ENCODE peak calls at places on chromosomes 12 and 14, in four cellular contexts. H is activated T-cell treated with anti-CD3 and anti-CD28 coated beads for 48 hours, K is NCI-H2081 treated with DMSO at 0.1 percent for 48 hours, E is NCI-H1694 treated with DMSO at 0.1 percent for 48 hours. Q is an unnamed sample.

GRCh38 chr12:126487581-126487980 is 1422.3 kb downstream of the AACS start:
- DNase-seq in H (no peak), E (no peak), K (no peak), Q (no peak)

GRCh38 chr14:94008234-94008633 is 11.1 kb downstream of the CCDC197 start:
- DNase-seq in E (no peak), K (no peak), H (no peak), Q (no peak)

GRCh38 chr14:33118653-33119052 is 180.0 kb downstream of the NPAS3 start:
- DNase-seq in K (peak), H (no peak), E (peak), Q (peak)

GRCh38 chr12:1360812-1361211 is 233.6 kb downstream of the FBXL14 start:
- DNase-seq in K (no peak), H (no peak), E (no peak), Q (no peak)

GRCh38 chr14:104844306-104845032 is 20.6 kb upstream of the CEP170B start:
- DNase-seq in H (no peak), E (no peak), K (no peak), Q (no peak)

GRCh38 chr14:20697273-20698017 is 8.9 kb downstream of the ANG start:
- DNase-seq in K (no peak), E (peak), H (peak), Q (peak)

GRCh38 chr12:24479131-24479530 is 469.8 kb downstream of the BCAT1 start:
- DNase-seq in E (no peak), H (no peak), K (no peak), Q (no peak)

GRCh38 chr14:70789961-70790360 is 19.4 kb downstream of the MAP3K9 start:
- DNase-seq in K (no peak), H (no peak), E (no peak), Q (peak)

GRCh38 chr14:59061292-59061691 is 127.2 kb upstream of the DAAM1 start:
- DNase-seq in E (no peak), H (no peak), K (no peak), Q (no peak)

GRCh38 chr14:73743431-73743931 is 29.3 kb upstream of the PNMA1 start:
- DNase-seq in K (no peak), H (peak), E (no peak), Q (no peak)

GRCh38 chr12:53720946-53721345 is 6.3 kb downstream of the CALCOCO1 start:
- DNase-seq in K (no peak), E (no peak), H (no peak), Q (no peak)

GRCh38 chr12:42609605-42610004 is 20.1 kb upstream of the PRICKLE1 start:
- DNase-seq in H (no peak), K (no peak), E (no peak), Q (no peak)

GRCh38 chr14:89331398-89331797 is 85.6 kb downstream of the FOXN3 start:
- DNase-seq in K (no peak), E (no peak), H (no peak), Q (no peak)

GRCh38 chr14:57725399-57726077 is 140.4 kb downstream of the SLC35F4 start:
- DNase-seq in K (no peak), H (no peak), E (no peak), Q (no peak)

GRCh38 chr12:21471294-21471693 is 30.1 kb downstream of the RECQL start:
- DNase-seq in K (no peak), E (no peak), H (no peak), Q (no peak)

GRCh38 chr12:10283028-10283427 is 24.6 kb upstream of the KLRD1 start:
- DNase-seq in K (no peak), H (no peak), E (no peak), Q (no peak)